ENCODE peak calls at places on chromosomes 13 and 19, in nine cellular contexts. R, I, F, S, K, G, W, N and A are unnamed samples.

GRCh38 chr13:45700971-45701900 is 884 bp upstream of the CBY2 start:
- DNase-seq in R (no peak), I (no peak), F (no peak), S (no peak), K (no peak), G (no peak), W (no peak), N (peak), A (no peak)

GRCh38 chr13:97188207-97188606 is 33.9 kb upstream of the MBNL2 start:
- DNase-seq in R (no peak), I (no peak), F (no peak), S (no peak), K (no peak), G (no peak), W (no peak), N (no peak), A (no peak)

GRCh38 chr13:110676511-110677204 is 29.3 kb downstream of the CARS2 start:
- DNase-seq in R (no peak), I (no peak), F (peak), S (no peak), K (no peak), G (no peak), W (no peak), N (peak), A (no peak)

GRCh38 chr13:91491980-91492379 is 93.6 kb downstream of the GPC5 start:
- DNase-seq in R (no peak), I (no peak), F (no peak), S (no peak), K (no peak), G (no peak), W (no peak), N (no peak), A (no peak)

GRCh38 chr13:87393358-87393757 is 277.8 kb upstream of the SLITRK5 start:
- DNase-seq in R (no peak), I (no peak), F (no peak), S (no peak), K (no peak), G (no peak), W (no peak), N (no peak), A (no peak)

GRCh38 chr13:76225815-76226489 is 589.8 kb downstream of the LMO7 start:
- DNase-seq in R (no peak), I (no peak), F (no peak), S (peak), K (no peak), G (peak), W (peak), N (no peak), A (peak)

GRCh38 chr13:45373116-45373606 is 32.2 kb upstream of the TPT1 start:
- DNase-seq in R (peak), I (no peak), F (no peak), S (no peak), K (peak), G (no peak), W (no peak), N (no peak), A (no peak)

GRCh38 chr13:109273326-109273751 is 513.0 kb downstream of the IRS2 start:
- DNase-seq in R (no peak), I (peak), F (no peak), S (peak), K (no peak), G (peak), W (peak), N (no peak), A (no peak)

GRCh38 chr13:67119481-67119883 is 110.7 kb downstream of the PCDH9 start:
- DNase-seq in R (no peak), I (peak), F (no peak), S (peak), K (no peak), G (peak), W (peak), N (no peak), A (no peak)

GRCh38 chr19:7294571-7295212 is 478 bp upstream of the INSR start:
- DNase-seq in R (peak), I (peak), F (peak), S (peak), K (peak), G (peak), W (peak), N (peak), A (peak)

GRCh38 chr13:36341718-36342117 is 4.5 kb downstream of the SPART start:
- DNase-seq in R (no peak), I (no peak), F (no peak), S (peak), K (no peak), G (no peak), W (no peak), N (no peak), A (no peak)

GRCh38 chr13:40468227-40468838 is 198.1 kb downstream of the FOXO1 start:
- DNase-seq in R (no peak), I (no peak), F (no peak), S (no peak), K (no peak), G (no peak), W (no peak), N (no peak), A (no peak)

GRCh38 chr13:112124100-112124499 is 57.2 kb downstream of the SOX1 start:
- DNase-seq in R (no peak), I (no peak), F (no peak), S (no peak), K (no peak), G (no peak), W (no peak), N (no peak), A (no peak)

GRCh38 chr19:46181386-46181774 is 33.3 kb downstream of the IGFL2 start:
- DNase-seq in R (no peak), I (peak), F (no peak), S (peak), K (no peak), G (peak), W (peak), N (no peak), A (no peak)

GRCh38 chr13:24851546-24851945 is 87.6 kb downstream of the RNF17 start:
- DNase-seq in R (no peak), I (no peak), F (no peak), S (peak), K (no peak), G (no peak), W (no peak), N (no peak), A (no peak)

GRCh38 chr13:98221234-98221633 is 44.2 kb upstream of the RNF113B start:
- DNase-seq in R (no peak), I (no peak), F (no peak), S (no peak), K (no peak), G (no peak), W (peak), N (no peak), A (no peak)

GRCh38 chr19:10653482-10653731 is 739 bp upstream of the ILF3 start:
- DNase-seq in R (no peak), I (no peak), F (no peak), S (no peak), K (no peak), G (no peak), W (no peak), N (no peak), A (no peak)

GRCh38 chr13:102703721-102704035 is 8.8 kb upstream of the METTL21C start:
- DNase-seq in R (no peak), I (no peak), F (no peak), S (no peak), K (no peak), G (no peak), W (no peak), N (no peak), A (no peak)

GRCh38 chr13:30159446-30159839 is 147.9 kb downstream of the KATNAL1 start:
- DNase-seq in R (no peak), I (no peak), F (no peak), S (peak), K (no peak), G (peak), W (peak), N (peak), A (no peak)

GRCh38 chr19:42201489-42202289 is 15.8 kb downstream of the DEDD2 start:
- DNase-seq in R (peak), I (no peak), F (peak), S (no peak), K (no peak), G (no peak), W (no peak), N (peak), A (no peak)

GRCh38 chr19:49201042-49201441 is 43.5 kb downstream of the TRPM4 start:
- DNase-seq in R (no peak), I (no peak), F (no peak), S (no peak), K (peak), G (no peak), W (no peak), N (no peak), A (no peak)

GRCh38 chr13:45105895-45106294 is 14.4 kb upstream of the GTF2F2 start:
- DNase-seq in R (no peak), I (no peak), F (no peak), S (peak), K (no peak), G (no peak), W (no peak), N (no peak), A (no peak)

GRCh38 chr13:46759861-46760260 is 37.1 kb downstream of the ESD start:
- DNase-seq in R (no peak), I (peak), F (no peak), S (no peak), K (peak), G (no peak), W (peak), N (no peak), A (no peak)

GRCh38 chr19:5424192-5424973 is 30.8 kb upstream of the ZNRF4 start:
- DNase-seq in R (no peak), I (no peak), F (no peak), S (no peak), K (no peak), G (no peak), W (no peak), N (no peak), A (no peak)

GRCh38 chr19:56066152-56067023 is 54.7 kb downstream of the ZNF787 start:
- DNase-seq in R (peak), I (peak), F (peak), S (peak), K (peak), G (peak), W (peak), N (peak), A (peak)

GRCh38 chr19:3636962-3637361 is 10.4 kb upstream of the CACTIN start:
- DNase-seq in R (no peak), I (no peak), F (no peak), S (no peak), K (no peak), G (no peak), W (no peak), N (no peak), A (no peak)
- H3K4me3 ChIP-seq in R (no peak), I (no peak), F (no peak), S (no peak), K (no peak), G (no peak), W (no peak), N (no peak), A (no peak)

GRCh38 chr19:11832253-11832912 is 16.1 kb upstream of the ZNF439 start:
- DNase-seq in R (no peak), I (no peak), F (no peak), S (no peak), K (no peak), G (no peak), W (no peak), N (no peak), A (no peak)
- H3K4me3 ChIP-seq in R (no peak), I (no peak), F (no peak), S (no peak), K (no peak), G (no peak), W (no peak), N (no peak), A (no peak)

GRCh38 chr19:50377051-50377441 is 789 bp downstream of the NR1H2 start:
- DNase-seq in R (peak), I (peak), F (no peak), S (no peak), K (peak), G (no peak), W (no peak), N (no peak), A (peak)
- H3K4me3 ChIP-seq in R (peak), I (peak), F (no peak), S (no peak), K (no peak), G (peak), W (peak), N (peak), A (peak)

GRCh38 chr13:20590568-20590967 is 23.6 kb downstream of the IFT88 start:
- DNase-seq in R (no peak), I (no peak), F (no peak), S (no peak), K (peak), G (no peak), W (no peak), N (no peak), A (no peak)
- H3K4me3 ChIP-seq in R (no peak), I (no peak), F (no peak), S (no peak), K (no peak), G (no peak), W (no peak), N (no peak), A (no peak)

GRCh38 chr13:106561551-106562170 is 6.3 kb downstream of the ARGLU1 start:
- DNase-seq in R (no peak), I (no peak), F (peak), S (peak), K (no peak), G (peak), W (peak), N (peak), A (no peak)
- H3K4me3 ChIP-seq in R (no peak), I (no peak), F (no peak), S (no peak), K (no peak), G (no peak), W (no peak), N (peak), A (no peak)

GRCh38 chr19:35613574-35613973 is 1.0 kb downstream of the HAUS5 start:
- DNase-seq in R (no peak), I (no peak), F (no peak), S (no peak), K (no peak), G (no peak), W (no peak), N (no peak), A (no peak)
- H3K4me3 ChIP-seq in R (no peak), I (no peak), F (no peak), S (no peak), K (no peak), G (no peak), W (no peak), N (no peak), A (peak)

GRCh38 chr13:32734511-32734910 is 148.3 kb downstream of the PDS5B start:
- DNase-seq in R (no peak), I (peak), F (no peak), S (peak), K (no peak), G (peak), W (peak), N (no peak), A (no peak)

GRCh38 chr13:32736648-32737047 is 150.4 kb downstream of the PDS5B start:
- DNase-seq in R (no peak), I (no peak), F (no peak), S (no peak), K (no peak), G (no peak), W (no peak), N (no peak), A (no peak)

GRCh38 chr13:32737111-32737571 is 150.9 kb downstream of the PDS5B start:
- DNase-seq in R (no peak), I (no peak), F (no peak), S (no peak), K (no peak), G (peak), W (peak), N (peak), A (no peak)

GRCh38 chr13:32735859-32736258 is 149.6 kb downstream of the PDS5B start:
- DNase-seq in R (no peak), I (no peak), F (no peak), S (no peak), K (no peak), G (no peak), W (no peak), N (no peak), A (no peak)

GRCh38 chr13:32737679-32738078 is 151.4 kb downstream of the PDS5B start:
- DNase-seq in R (no peak), I (no peak), F (no peak), S (no peak), K (no peak), G (no peak), W (no peak), N (no peak), A (no peak)
- H3K4me3 ChIP-seq in R (peak), I (no peak), F (no peak), S (no peak), K (peak), G (no peak), W (no peak), N (peak), A (no peak)

GRCh38 chr19:12155324-12155723 is 1.2 kb downstream of the ZNF625 start:
- DNase-seq in R (no peak), I (no peak), F (no peak), S (no peak), K (no peak), G (no peak), W (peak), N (no peak), A (peak)
- H3K4me3 ChIP-seq in R (peak), I (no peak), F (no peak), S (peak), K (peak), G (peak), W (peak), N (peak), A (peak)

GRCh38 chr13:38693168-38693567 is 6.3 kb downstream of the FREM2 start:
- DNase-seq in R (no peak), I (no peak), F (no peak), S (no peak), K (no peak), G (no peak), W (no peak), N (no peak), A (no peak)

GRCh38 chr13:38697197-38697596 is 10.3 kb downstream of the FREM2 start:
- DNase-seq in R (no peak), I (no peak), F (no peak), S (no peak), K (no peak), G (no peak), W (no peak), N (no peak), A (no peak)

GRCh38 chr13:38693641-38694040 is 6.8 kb downstream of the FREM2 start:
- DNase-seq in R (peak), I (no peak), F (no peak), S (no peak), K (no peak), G (no peak), W (no peak), N (no peak), A (no peak)

GRCh38 chr13:38702609-38703008 is 15.7 kb downstream of the FREM2 start:
- DNase-seq in R (no peak), I (no peak), F (no peak), S (no peak), K (no peak), G (no peak), W (no peak), N (no peak), A (no peak)

DNA sequence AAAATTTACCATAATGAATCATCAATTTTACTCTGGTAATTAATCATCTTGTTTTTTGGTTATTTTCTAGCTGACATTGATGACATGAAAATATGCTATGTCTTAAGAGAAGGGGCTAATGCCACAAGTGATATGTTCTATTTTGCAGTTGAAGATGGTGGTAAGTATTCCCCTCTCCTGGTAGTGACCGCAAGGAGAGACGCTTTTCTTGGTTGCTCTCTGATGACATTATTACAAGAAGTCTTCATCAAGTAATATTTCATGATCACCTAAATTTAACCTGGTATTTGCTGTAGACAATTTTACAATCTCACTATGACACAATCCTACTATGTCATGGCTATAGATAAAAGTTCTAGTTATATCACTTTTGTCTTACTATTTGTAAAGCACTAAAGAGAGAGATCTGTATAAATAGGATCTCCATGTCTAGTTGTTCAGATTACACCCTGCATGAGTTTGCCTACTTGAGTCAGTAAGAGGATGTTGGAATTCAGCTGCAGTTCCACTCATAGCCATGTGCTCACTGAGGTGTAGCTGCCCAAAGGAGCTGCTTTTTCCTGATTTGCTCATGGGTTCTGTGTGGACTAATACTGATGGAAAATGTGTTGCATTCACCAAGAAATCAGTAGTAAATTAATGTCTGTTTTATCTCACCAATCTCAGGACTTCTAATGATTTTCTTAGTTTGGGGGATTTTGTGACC is 10.9 kb downstream of the FREM2 start:
- DNase-seq in R (no peak), I (no peak), F (no peak), S (no peak), K (no peak), G (no peak), W (no peak), N (no peak), A (peak)
- H3K4me3 ChIP-seq in R (no peak), I (no peak), F (no peak), S (no peak), K (no peak), G (no peak), W (no peak), N (no peak), A (no peak)

DNA sequence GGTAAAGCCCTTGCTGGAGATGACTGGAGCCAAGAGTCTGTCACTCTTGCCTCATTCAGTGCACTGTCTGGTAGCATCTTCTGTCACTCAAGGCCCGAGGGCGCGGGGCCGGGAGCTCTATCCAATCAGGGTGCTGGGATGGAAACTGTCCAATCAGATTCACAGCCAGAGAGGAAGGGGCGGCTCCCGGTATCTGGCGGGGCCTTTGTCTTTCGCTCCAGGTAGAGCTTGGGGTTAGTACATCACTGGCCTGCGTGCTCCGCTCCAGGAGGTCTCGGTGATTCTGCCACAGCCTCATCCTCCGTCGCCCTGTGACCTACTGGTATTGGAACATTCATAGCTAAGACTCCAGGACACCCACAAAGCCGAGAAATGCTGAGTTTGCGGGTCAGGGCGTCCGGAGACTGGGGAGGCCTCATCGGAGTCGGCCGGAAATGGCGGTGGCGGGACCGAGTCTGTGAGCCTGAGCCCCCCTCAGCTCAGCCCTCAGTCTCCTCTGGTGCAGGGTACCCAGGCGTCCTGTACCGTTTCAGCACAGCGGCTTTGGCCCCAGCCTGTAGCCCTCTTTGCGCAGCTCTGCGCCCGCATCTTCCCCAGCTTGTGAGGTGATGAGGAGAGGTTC is 20.6 kb upstream of the ZNF430 start:
- DNase-seq in R (peak), I (peak), F (peak), S (peak), K (peak), G (peak), W (peak), N (peak), A (peak)
- H3K4me3 ChIP-seq in R (peak), I (no peak), F (no peak), S (peak), K (peak), G (peak), W (peak), N (no peak), A (peak)